ENCODE peak calls at places on chromosomes 3 and 15, in six cellular contexts. X is kidney, Z is SJCRH30, I is IMR-90, P is neuronal stem cell, A is tibial nerve. O is an unnamed sample. For H3K4me1 and H3K9me3, the result is how much of the 10 kb centered on the place peaks cover.

GRCh38 chr3:38565339-38566214 is 69.4 kb downstream of the EXOG start:
- DNase-seq in X (peak), A (no peak), Z (no peak), P (no peak), I (no peak), O (no peak)

GRCh38 chr15:23497710-23498111 is 50.7 kb upstream of the GOLGA6L2 start:
- DNase-seq in I (no peak), X (no peak), A (no peak), Z (peak), P (no peak), O (no peak)

GRCh38 chr3:9870978-9871377 is 9.1 kb downstream of the CIDEC start:
- DNase-seq in X (no peak), I (peak), P (no peak), A (no peak), Z (no peak), O (no peak)

GRCh38 chr3:170493712-170494182 is 75.1 kb downstream of the CLDN11 start:
- DNase-seq in P (no peak), A (no peak), X (no peak), I (peak), Z (no peak), O (no peak)

GRCh38 chr3:99875925-99876781 is 58.5 kb downstream of the CMSS1 start:
- DNase-seq in Z (peak), A (peak), X (peak), I (peak), P (peak), O (peak)

GRCh38 chr3:85567074-85567676 is 608.4 kb downstream of the CADM2 start:
- DNase-seq in X (no peak), Z (peak), A (peak), I (peak), P (peak), O (peak)

GRCh38 chr3:35624698-35625097 is 14.6 kb upstream of the ARPP21 start:
- DNase-seq in P (no peak), Z (no peak), X (no peak), A (no peak), I (no peak), O (no peak)

GRCh38 chr15:64430000-64430735 is 30.2 kb upstream of the ZNF609 start:
- DNase-seq in A (no peak), P (peak), Z (peak), X (no peak), I (peak), O (peak)

GRCh38 chr15:84658080-84658787 is at the start of gene NMB:
- DNase-seq in A (peak), I (peak), X (peak), P (peak), Z (peak), O (peak)
- H3K27ac ChIP-seq in A (peak), I (peak), X (peak), P (peak), Z (peak), O (peak)

GRCh38 chr3:58470363-58471024 is 21.4 kb upstream of the KCTD6 start:
- DNase-seq in I (no peak), Z (peak), A (no peak), P (no peak), X (no peak), O (no peak)
- H3K4me1 ChIP-seq in I (under half), Z (under half), A (under half), P (under half), X (under half), O (under half)

DNA sequence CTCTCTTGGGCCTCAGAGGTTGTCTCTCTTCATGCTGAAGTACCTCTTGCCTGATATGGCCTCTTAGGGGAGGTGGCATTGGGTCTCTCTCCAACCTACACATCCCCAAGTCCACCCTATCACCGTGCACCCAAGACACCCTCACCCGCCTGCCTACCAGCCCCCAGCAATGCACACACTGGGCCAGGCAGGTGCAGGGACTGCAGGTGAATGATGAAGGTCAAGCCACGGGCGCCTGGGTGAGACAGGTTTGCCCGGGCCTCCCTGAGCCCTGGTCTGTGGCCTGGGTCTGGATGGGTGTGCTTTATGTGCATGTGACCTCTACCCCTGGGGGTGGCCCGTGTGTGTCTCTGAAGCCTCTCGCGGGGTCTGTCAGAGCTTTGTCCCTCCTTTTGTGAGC is 68.3 kb downstream of the WNT7A start:
- DNase-seq in I (no peak), X (no peak), P (no peak), Z (no peak), A (no peak), O (no peak)
- H3K9me3 ChIP-seq in I (under half), X (under half), P (under half), Z (under half), A (half or more), O (under half)

GRCh38 chr3:76812649-76813048 is 227.2 kb upstream of the ROBO2 start:
- DNase-seq in X (no peak), A (no peak), I (no peak), Z (no peak), P (no peak), O (no peak)
- H3K27ac ChIP-seq in X (no peak), A (no peak), I (no peak), Z (no peak), P (no peak), O (no peak)

DNA sequence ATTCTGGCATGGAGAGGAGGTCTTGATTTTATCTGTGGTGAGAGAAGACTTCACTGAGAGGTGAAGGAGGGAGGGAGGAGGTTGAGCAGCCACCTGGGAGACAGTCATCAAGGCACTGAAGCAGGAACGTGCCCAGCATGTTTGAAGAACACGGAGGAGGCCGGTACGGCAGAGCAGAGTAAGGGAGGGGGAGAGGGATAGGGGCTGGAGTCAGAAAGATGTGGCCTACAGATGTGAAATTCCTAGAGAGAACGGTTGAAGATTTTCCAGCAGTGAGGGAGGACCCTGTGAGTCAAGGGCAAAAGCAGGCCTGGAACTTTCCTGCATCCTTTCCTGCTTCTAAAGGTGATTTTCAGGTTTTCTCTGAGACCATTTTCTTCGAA is 21.7 kb upstream of the IQCF6 start:
- DNase-seq in A (no peak), I (no peak), Z (no peak), X (no peak), P (no peak), O (no peak)
- H3K4me1 ChIP-seq in A (under half), I (under half), Z (under half), X (under half), P (under half), O (under half)

GRCh38 chr3:43365601-43366305 is 79.4 kb downstream of the SNRK start:
- DNase-seq in Z (no peak), X (peak), A (no peak), P (no peak), I (no peak), O (no peak)

GRCh38 chr3:43364494-43364893 is 78.2 kb downstream of the SNRK start:
- DNase-seq in P (no peak), A (no peak), X (no peak), Z (no peak), I (no peak), O (no peak)

GRCh38 chr3:43364926-43365325 is 78.6 kb downstream of the SNRK start:
- DNase-seq in X (no peak), P (no peak), I (no peak), Z (no peak), A (no peak), O (no peak)

GRCh38 chr3:43366466-43366865 is 80.1 kb downstream of the SNRK start:
- DNase-seq in A (no peak), Z (no peak), I (no peak), X (no peak), P (no peak), O (no peak)

DNA sequence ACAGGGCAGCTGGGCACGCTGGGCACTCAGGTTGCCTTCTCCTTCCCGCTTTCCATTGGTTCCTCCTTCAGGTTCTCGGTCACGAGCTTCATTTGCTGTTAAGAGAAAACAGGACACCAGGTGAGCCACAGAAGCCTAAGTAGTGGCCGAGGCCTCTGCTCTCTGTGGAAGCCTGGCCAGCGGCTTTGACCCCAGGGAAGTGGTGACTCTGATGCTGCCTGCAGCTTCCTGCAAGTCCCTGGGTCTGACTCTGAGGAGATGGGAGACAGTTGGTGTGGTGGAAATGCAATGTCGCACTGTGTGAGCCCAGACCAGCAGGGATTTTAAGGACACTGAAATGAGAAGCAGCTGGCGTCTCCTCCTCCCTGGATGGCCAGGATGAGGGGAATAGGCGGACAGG is 80.5 kb downstream of the SNRK start:
- DNase-seq in A (no peak), Z (no peak), P (no peak), I (no peak), X (no peak), O (no peak)
- H3K9me3 ChIP-seq in A (under half), Z (under half), P (under half), I (under half), X (under half), O (under half)

DNA sequence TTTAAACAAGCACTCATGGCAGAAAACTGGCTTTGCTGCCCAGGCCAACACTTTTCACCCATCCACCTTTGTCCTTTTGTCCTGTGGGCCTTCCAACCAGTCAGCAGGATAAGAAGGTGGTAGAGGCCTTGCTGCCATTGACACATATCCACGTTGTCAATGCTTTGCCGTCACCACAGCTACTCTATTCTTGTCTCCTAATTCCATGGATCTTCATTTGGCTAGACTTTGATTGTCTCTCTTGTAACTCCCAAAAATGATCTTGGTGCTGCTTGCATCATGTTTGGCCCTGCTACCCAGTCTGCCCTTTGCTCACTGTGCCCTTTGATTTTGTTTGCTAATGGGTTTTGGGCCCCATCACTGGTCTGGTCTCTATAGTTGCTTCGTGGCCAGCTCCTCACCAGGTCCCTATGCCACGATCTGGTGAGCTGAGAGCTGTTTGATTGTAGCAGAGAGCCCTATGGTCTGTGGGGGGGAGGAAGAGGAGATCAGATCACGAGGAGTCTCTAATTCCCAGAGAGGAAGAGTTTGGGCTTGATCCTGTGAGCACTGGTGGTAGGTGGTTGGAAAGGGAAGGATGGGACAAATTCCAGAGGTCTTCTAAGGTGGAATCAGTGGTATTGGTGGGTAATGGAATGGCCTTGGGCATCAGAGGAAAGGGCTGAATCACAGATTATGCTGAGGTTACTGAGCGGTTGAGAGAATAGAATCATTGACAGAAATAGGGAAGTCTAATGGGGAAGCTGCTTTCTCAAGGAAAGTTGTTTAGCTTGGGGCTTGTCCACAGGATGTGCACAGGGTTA is 40.3 kb downstream of the ABHD2 start:
- DNase-seq in Z (no peak), A (no peak), I (no peak), X (no peak), P (no peak), O (no peak)
- H3K27ac ChIP-seq in Z (no peak), A (no peak), I (no peak), X (peak), P (no peak), O (no peak)

GRCh38 chr15:98725874-98726273 is 77.5 kb downstream of the IGF1R start:
- DNase-seq in Z (no peak), P (no peak), A (no peak), I (no peak), X (no peak), O (no peak)
- H3K4me1 ChIP-seq in Z (under half), P (under half), A (under half), I (under half), X (under half), O (under half)

DNA sequence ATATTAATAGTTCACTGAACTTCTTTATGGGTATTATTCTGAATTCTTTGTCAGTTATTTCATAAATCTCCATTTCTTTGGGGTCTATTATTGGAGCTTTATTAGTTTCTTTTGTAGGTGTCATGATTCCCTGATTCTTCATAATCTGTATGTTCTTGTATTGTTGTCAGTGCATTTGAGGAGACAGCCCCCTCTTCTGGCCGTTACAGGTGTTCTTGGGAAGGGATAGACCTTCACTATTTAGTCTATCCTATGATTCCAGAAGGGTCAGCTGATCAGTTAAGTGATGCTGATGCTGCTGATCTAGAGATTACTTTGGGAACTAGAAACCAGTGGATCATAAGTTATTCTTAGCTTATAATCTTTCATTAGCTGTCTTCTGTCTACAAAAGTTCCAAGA is 34.9 kb downstream of the TMEM39A start:
- DNase-seq in Z (peak), X (no peak), A (no peak), P (no peak), I (no peak), O (no peak)
- H3K9me3 ChIP-seq in Z (under half), X (under half), A (half or more), P (under half), I (under half), O (under half)

O was measured in thyroid gland.